ENCODE peak calls at places on chromosomes 13 and 19, in five cellular contexts. D, R, A, Z and V are unnamed samples.

GRCh38 chr19:29923653-29924052 is 18.4 kb upstream of the URI1 start:
- DNase-seq in D (no peak), R (no peak), A (no peak), Z (no peak), V (peak; percentile 23)

GRCh38 chr19:42271861-42272534 is 2.9 kb downstream of the CIC start:
- DNase-seq in D (no peak), R (no peak), A (no peak), Z (no peak), V (no peak)

GRCh38 chr19:33397536-33398360 is 24.2 kb downstream of the CEBPG start:
- DNase-seq in D (peak; percentile 68), R (no peak), A (no peak), Z (no peak), V (no peak)

GRCh38 chr13:36819811-36820140 is 754 bp downstream of the RFXAP start:
- DNase-seq in D (no peak), R (peak; percentile 24), A (peak; percentile 26), Z (peak; percentile 22), V (no peak)

GRCh38 chr13:77740931-77741586 is 43.6 kb downstream of the SLAIN1 start:
- DNase-seq in D (no peak), R (no peak), A (no peak), Z (no peak), V (no peak)

GRCh38 chr13:30816733-30817132 is 81.4 kb downstream of the ALOX5AP start:
- DNase-seq in D (no peak), R (no peak), A (no peak), Z (no peak), V (no peak)

GRCh38 chr19:37981785-37982475 is 74.9 kb downstream of the SIPA1L3 start:
- DNase-seq in D (no peak), R (no peak), A (no peak), Z (no peak), V (no peak)

GRCh38 chr13:99367663-99368448 is 60.7 kb upstream of the GPR183 start:
- DNase-seq in D (no peak), R (no peak), A (no peak), Z (no peak), V (no peak)

GRCh38 chr13:42925626-42926025 is 66.4 kb downstream of the EPSTI1 start:
- DNase-seq in D (no peak), R (no peak), A (no peak), Z (no peak), V (no peak)

GRCh38 chr13:24500977-24501376 is 11.6 kb downstream of the PARP4 start:
- DNase-seq in D (no peak), R (no peak), A (peak; percentile 44), Z (peak; percentile 83), V (peak; percentile 53)

GRCh38 chr19:51615991-51616390 is 14.2 kb downstream of the SIGLEC5 start:
- DNase-seq in D (no peak), R (no peak), A (no peak), Z (no peak), V (no peak)

GRCh38 chr13:99124695-99125334 is 75.8 kb upstream of the UBAC2 start:
- DNase-seq in D (no peak), R (no peak), A (peak; percentile 54), Z (peak; percentile 75), V (peak; percentile 4)

GRCh38 chr19:28705008-28705407 is 507.9 kb downstream of the UQCRFS1 start:
- DNase-seq in D (no peak), R (peak; percentile 26), A (peak; percentile 85), Z (peak; percentile 74), V (peak; percentile 83)

GRCh38 chr13:22061371-22061805 is 390.5 kb downstream of the FGF9 start:
- DNase-seq in D (no peak), R (no peak), A (no peak), Z (no peak), V (no peak)

GRCh38 chr13:98664047-98664446 is 87.1 kb upstream of the STK24 start:
- DNase-seq in D (no peak), R (no peak), A (peak; percentile 40), Z (no peak), V (no peak)

DNA sequence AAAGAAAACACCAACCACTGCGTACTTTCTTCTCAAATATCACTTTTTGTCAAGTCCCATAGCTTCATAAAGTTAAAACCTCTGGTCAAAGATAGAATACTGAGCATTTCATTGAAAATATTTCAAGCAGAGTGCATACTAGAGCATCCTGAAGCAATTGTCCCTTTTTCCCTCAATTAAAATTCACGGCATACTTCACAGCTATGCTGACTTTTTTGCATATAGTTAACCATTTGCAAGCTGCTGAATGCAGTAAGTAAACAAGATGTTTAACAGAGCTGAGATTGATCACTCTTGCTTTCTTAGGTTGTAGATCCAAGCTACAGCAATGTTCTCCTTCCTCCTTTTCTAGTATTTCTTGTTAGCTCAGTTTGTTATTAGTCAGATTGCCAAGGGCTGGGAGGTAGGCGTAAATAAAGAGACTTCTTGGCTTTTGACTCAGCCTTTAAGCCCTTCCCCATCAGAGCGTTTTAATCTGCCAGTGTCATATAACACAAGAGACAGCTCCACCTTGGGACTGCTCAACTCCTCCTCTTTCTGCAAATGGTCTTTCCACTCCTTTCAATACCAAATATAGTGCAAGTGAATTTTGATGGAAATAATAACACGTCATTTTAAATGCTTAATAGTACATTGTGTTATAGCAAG is at the start of gene SLITRK6:
- DNase-seq in D (peak; percentile 9), R (peak; percentile 44), A (no peak), Z (peak; percentile 46), V (peak; percentile 64)
- TF ChIP-seq CTCF in D (peak; percentile 35), R (no peak), A (no peak), Z (no peak), V (peak; percentile 29)

DNA sequence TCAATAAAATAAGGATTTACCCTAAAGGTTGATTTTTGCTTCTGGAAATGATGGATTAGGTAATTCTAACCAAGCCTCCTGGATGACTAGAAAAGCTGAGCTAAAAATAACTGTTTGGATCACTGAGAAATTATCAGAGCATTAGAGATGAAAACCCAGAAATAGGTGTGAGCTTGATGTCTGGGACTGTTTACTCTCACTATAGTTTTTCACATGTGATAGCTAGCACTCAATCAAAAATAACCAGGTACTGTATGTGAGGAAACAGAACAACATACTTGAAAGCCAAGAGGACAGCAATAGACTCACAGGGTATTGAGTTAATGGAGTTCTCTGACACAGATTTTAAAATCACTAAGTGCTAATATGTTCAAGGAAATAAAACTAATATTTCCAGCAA is 9.5 kb downstream of the ZAR1L start:
- DNase-seq in D (no peak), R (no peak), A (no peak), Z (no peak), V (no peak)
- TF ChIP-seq CTCF in D (no peak), R (no peak), A (no peak), Z (no peak), V (no peak)

DNA sequence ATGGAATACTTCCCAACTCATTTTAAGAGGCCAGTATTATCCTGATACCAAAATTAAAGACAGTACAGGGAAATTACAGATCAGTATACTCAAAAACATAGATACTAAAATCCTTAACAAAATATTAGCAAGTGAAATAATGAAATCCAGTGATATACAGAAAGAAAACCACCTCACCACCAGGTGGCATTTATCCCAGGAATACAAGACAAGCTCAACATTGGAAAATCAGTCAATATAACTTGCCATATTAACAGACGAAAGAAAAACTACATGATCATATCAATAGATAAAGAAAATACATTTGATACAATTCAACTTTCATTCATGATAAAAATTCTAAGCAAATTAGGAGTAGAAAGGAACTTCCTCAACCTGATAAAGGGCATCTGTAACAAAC is 6.7 kb upstream of the GNA15 start:
- DNase-seq in D (no peak), R (no peak), A (peak; percentile 68), Z (peak; percentile 79), V (peak; percentile 61)
- TF ChIP-seq CTCF in D (peak; percentile 74), R (peak; percentile 58), A (peak; percentile 66), Z (peak; percentile 52), V (peak; percentile 88)

DNA sequence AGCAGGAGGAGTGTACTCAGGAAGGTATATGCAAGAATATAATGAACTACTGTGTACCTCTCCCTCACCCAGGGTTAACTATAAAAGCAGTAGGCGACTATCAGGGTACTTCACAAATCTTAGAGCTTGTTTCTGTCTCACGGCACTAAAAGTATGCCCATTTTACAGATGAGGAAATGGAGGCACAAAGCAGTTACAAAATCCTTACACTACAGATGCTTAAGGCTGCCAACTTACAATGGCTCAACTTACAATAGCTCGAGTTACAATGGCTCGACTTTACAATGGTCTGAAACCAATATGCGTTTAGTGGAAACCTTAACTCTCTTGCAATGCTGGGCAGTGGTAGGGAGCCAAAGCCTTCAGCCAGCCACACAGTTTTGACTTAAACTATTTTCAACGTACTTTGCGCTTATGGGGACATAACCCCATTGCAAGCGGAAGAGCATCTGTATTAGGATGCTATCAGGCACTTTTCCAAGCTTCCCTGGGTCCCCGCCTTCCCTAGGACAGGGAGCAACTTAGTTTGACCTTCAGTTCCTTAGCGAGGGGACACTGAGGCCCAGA is 4.1 kb downstream of the FCER2 start:
- DNase-seq in D (no peak), R (no peak), A (no peak), Z (no peak), V (no peak)
- TF ChIP-seq CTCF in D (no peak), R (no peak), A (no peak), Z (no peak), V (no peak)

GRCh38 chr19:17243340-17243853 is 2.3 kb downstream of the NR2F6 start:
- DNase-seq in D (peak; percentile 52), R (no peak), A (no peak), Z (no peak), V (no peak)

GRCh38 chr19:17244618-17245534 is 843 bp downstream of the NR2F6 start:
- DNase-seq in D (peak; percentile 55), R (no peak), A (no peak), Z (no peak), V (no peak)

GRCh38 chr19:17243854-17244617 is 1.7 kb downstream of the NR2F6 start:
- DNase-seq in D (peak; percentile 71), R (peak; percentile 58), A (peak; percentile 45), Z (peak; percentile 54), V (peak; percentile 40)

GRCh38 chr19:17240855-17241399 is 4.8 kb downstream of the NR2F6 start:
- DNase-seq in D (no peak), R (no peak), A (no peak), Z (no peak), V (no peak)

DNA sequence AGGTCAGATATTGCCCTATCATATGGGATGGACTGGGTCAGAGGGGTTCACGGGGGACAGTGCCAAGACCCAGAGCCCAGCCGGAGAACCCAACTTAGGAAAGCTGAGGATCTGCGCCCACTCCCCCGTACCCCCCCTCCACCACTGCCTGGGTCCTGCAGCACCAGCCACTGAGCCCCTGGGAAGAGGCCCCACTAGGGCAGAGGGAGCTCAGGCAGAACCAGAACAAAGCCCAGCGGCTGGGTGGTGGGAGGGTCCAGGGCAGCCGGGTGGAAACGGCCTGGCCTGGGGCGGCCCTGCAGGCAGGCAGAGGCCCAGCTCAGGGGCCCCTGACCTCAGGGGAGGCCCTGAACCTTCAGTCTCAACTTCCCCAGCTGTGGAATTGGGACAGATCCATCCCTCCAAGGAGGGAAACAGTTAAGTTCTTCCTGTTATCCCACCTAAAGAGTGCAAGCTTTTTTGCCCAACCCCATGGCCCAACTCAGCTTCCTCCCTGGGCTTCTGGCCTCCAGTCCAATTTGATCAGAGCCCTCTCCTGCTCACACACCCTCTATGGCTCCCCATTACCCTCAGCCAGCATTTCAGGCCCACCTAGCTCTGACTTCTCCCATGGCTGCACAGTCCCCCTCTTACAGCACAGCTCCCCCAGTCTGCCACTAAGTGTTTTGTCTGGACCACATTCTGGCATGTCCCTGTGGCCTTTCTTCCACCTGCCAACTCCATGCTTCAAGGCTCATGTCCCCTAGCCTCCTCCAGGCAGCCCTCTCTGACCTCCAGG is 3.1 kb downstream of the NR2F6 start:
- DNase-seq in D (no peak), R (no peak), A (no peak), Z (no peak), V (no peak)
- TF ChIP-seq CTCF in D (no peak), R (no peak), A (no peak), Z (no peak), V (no peak)